ENCODE peak calls at places on chromosomes 2 and 18, in eight cellular contexts. Y, L, K, N, C, Z, F and W are unnamed samples.

GRCh38 chr2:85264471-85264870 is 63.3 kb downstream of the TGOLN2 start:
- DNase-seq in Z (no peak), Y (no peak), F (no peak), N (no peak), K (no peak), L (no peak), C (peak), W (no peak)

GRCh38 chr2:19747310-19748072 is 154.3 kb downstream of the TTC32 start:
- DNase-seq in L (no peak), N (no peak), Z (no peak), K (no peak), F (no peak), Y (no peak), C (peak), W (no peak)

GRCh38 chr2:28904802-28905499 is 10.5 kb downstream of the WDR43 start:
- DNase-seq in Z (no peak), K (no peak), L (no peak), F (no peak), C (peak), N (no peak), Y (no peak), W (no peak)

GRCh38 chr2:240325654-240326031 is 109.8 kb upstream of the GPC1 start:
- DNase-seq in L (no peak), Y (no peak), N (peak), K (no peak), C (no peak), Z (no peak), F (peak), W (no peak)

GRCh38 chr2:96144481-96145027 is 686 bp downstream of the DUSP2 start:
- DNase-seq in L (peak), K (no peak), Y (no peak), C (no peak), Z (no peak), N (no peak), F (no peak), W (peak)

GRCh38 chr2:9315280-9315847 is 108.0 kb downstream of the ITGB1BP1 start:
- DNase-seq in Y (no peak), L (no peak), N (no peak), Z (no peak), K (no peak), C (peak), F (no peak), W (no peak)

GRCh38 chr2:165162466-165162865 is 41.4 kb downstream of the SCN3A start:
- DNase-seq in Y (no peak), L (no peak), Z (no peak), F (no peak), K (no peak), N (no peak), C (no peak), W (no peak)

GRCh38 chr2:38187416-38188127 is 111.6 kb upstream of the CYP1B1 start:
- DNase-seq in L (no peak), F (peak), N (peak), C (peak), Z (no peak), K (no peak), Y (no peak), W (no peak)

GRCh38 chr18:32310119-32310518 is 120.3 kb downstream of the MEP1B start:
- DNase-seq in Z (no peak), K (no peak), N (no peak), C (peak), F (no peak), Y (no peak), L (no peak), W (no peak)

GRCh38 chr2:71943238-71944182 is 204.2 kb downstream of the CYP26B1 start:
- DNase-seq in F (peak), Y (no peak), Z (peak), N (no peak), L (no peak), C (no peak), K (no peak), W (peak)

GRCh38 chr2:25098558-25099486 is 56.9 kb downstream of the EFR3B start:
- DNase-seq in K (no peak), Y (no peak), C (no peak), N (no peak), L (no peak), F (no peak), Z (no peak), W (no peak)

GRCh38 chr2:182866461-182867369 is at the start of gene FRZB:
- DNase-seq in L (peak), Z (no peak), Y (peak), F (peak), N (peak), K (peak), C (peak), W (no peak)

GRCh38 chr2:186349508-186349907 is 136.6 kb upstream of the ZC3H15 start:
- DNase-seq in Y (no peak), Z (no peak), K (no peak), L (no peak), C (peak), F (no peak), N (no peak), W (no peak)

GRCh38 chr2:146917430-146918037 is 927.3 kb upstream of the ACVR2A start:
- DNase-seq in K (no peak), L (no peak), Y (no peak), C (peak), N (no peak), F (no peak), Z (no peak), W (no peak)

GRCh38 chr2:44955593-44956449 is 14.3 kb downstream of the SIX3 start:
- DNase-seq in L (peak), Y (peak), C (peak), Z (peak), K (peak), N (peak), F (peak), W (no peak)

GRCh38 chr2:127558911-127559310 is 23.4 kb downstream of the MYO7B start:
- DNase-seq in N (no peak), K (no peak), L (no peak), C (no peak), Y (no peak), Z (no peak), F (no peak), W (no peak)

GRCh38 chr2:218276986-218277755 is 6.9 kb downstream of the PNKD start:
- DNase-seq in K (no peak), Y (no peak), C (no peak), L (no peak), N (no peak), F (no peak), Z (no peak), W (no peak)
- TF ChIP-seq CTCF in K (no peak), Y (no peak), C (peak), L (no peak), N (no peak), F (no peak), Z (no peak), W (no peak)

GRCh38 chr18:1906421-1906820 is 664.9 kb downstream of the METTL4 start:
- DNase-seq in F (no peak), Z (no peak), K (no peak), Y (no peak), N (no peak), C (no peak), L (no peak), W (no peak)
- TF ChIP-seq CTCF in F (no peak), Z (no peak), K (no peak), Y (no peak), N (no peak), C (no peak), L (no peak), W (no peak)

DNA sequence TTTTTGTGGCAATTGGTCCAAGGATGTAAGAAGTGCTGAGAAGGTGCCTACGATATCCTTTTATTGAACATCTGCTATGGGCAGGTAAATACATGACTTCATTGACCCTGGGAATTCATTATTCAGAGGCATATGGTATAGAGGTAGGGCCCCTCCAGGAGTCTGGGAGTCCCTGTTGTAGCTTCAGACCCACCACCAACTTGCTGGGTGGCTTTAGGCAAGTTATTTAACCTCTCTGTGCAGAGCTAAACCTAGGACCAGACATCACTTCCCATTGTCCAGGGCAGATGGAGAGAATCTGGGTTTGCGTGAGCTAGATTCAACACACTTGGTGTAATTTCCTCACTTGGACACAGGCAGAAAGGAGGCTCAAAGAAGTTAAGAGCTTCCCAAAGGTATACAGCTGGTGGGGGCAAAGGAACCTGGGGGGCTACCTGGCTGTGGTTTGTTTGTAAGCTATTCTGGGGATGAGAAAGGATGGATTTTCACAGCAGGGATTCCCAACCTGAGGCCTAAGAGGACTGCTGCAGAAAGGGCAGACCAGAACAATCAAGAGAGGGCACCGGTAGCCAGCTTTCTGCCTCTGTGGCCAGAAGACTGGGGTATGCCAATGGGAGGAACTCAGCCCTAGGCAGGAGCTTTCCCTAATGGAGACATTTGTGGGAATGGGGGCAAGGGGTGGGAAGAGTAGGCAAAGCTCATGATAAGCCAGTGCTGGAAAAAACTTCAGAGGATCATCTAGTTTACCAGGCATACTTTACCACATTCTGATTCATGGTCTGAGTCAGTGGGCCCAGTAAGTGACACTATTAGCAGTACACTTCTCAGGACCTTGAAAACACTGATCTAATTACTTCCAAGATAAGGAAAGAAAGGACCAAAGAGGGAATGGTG is 102.7 kb upstream of the SMAD2 start:
- DNase-seq in C (peak), Y (no peak), N (no peak), Z (no peak), F (no peak), L (no peak), K (no peak), W (peak)
- TF ChIP-seq CTCF in C (no peak), Y (no peak), N (no peak), Z (no peak), F (no peak), L (no peak), K (no peak), W (no peak)

GRCh38 chr18:11987527-11987926 is 6.2 kb downstream of the IMPA2 start:
- DNase-seq in Y (no peak), C (no peak), F (no peak), L (no peak), N (no peak), Z (no peak), K (no peak), W (peak)
- TF ChIP-seq CTCF in Y (no peak), C (no peak), F (no peak), L (no peak), N (no peak), Z (no peak), K (no peak), W (no peak)